ENCODE peak calls at places on chromosomes 7 and 10, in nine cellular contexts. G is suprapubic skin; M is IMR-90; C is thyroid gland; Q is pancreas; D is GM23248; X is effector memory CD4-positive, alpha-beta T cell; Z is neuronal stem cell; E is SK-N-SH. H is an unnamed sample.

GRCh38 chr10:101827919-101828600 is 9.8 kb upstream of the OGA start:
- DNase-seq in G (peak; percentile 70), C (no peak), D (no peak), Q (no peak), Z (no peak), M (no peak), X (no peak), E (no peak), H (no peak)

GRCh38 chr7:41886906-41887311 is 184.0 kb upstream of the INHBA start:
- DNase-seq in G (peak; percentile 88), E (no peak), Z (no peak), M (peak; percentile 98), C (no peak), Q (no peak), X (no peak), D (peak; percentile 98), H (no peak)

GRCh38 chr7:28956608-28957063 is 1.5 kb downstream of the TRIL start:
- DNase-seq in E (peak; percentile 95), Q (peak; percentile 79), M (peak; percentile 5), X (no peak), Z (peak; percentile 75), C (peak; percentile 85), G (peak; percentile 79), D (peak; percentile 60), H (no peak)

GRCh38 chr7:91193141-91193540 is 71.1 kb upstream of the FZD1 start:
- DNase-seq in D (peak; percentile 58), C (no peak), G (no peak), Q (no peak), X (no peak), E (no peak), Z (no peak), M (peak; percentile 54), H (no peak)

GRCh38 chr7:123864966-123865365 is 20.0 kb downstream of the HYAL4 start:
- DNase-seq in Q (no peak), Z (no peak), X (no peak), D (no peak), G (no peak), C (no peak), E (no peak), M (no peak), H (no peak)

GRCh38 chr10:18689498-18689897 is 30.3 kb downstream of the ARL5B start:
- DNase-seq in X (no peak), E (peak; percentile 43), Q (no peak), Z (peak; percentile 4), D (peak; percentile 65), M (peak; percentile 65), C (no peak), G (no peak), H (no peak)

GRCh38 chr7:14978687-14979086 is 76.1 kb upstream of the DGKB start:
- DNase-seq in G (no peak), Q (no peak), C (no peak), X (no peak), D (no peak), E (no peak), M (no peak), Z (no peak), H (no peak)

GRCh38 chr7:32507416-32507815 is 12.1 kb downstream of the AVL9 start:
- DNase-seq in Z (no peak), M (no peak), E (no peak), Q (no peak), G (no peak), C (no peak), D (peak; percentile 37), X (no peak), H (no peak)

GRCh38 chr10:38102889-38103288 is 8.8 kb downstream of the ZNF37A start:
- DNase-seq in Z (no peak), D (peak; percentile 16), E (no peak), G (no peak), Q (no peak), X (no peak), C (no peak), M (no peak), H (no peak)

GRCh38 chr7:108053250-108053649 is 50.3 kb upstream of the LAMB1 start:
- DNase-seq in Z (no peak), M (no peak), G (no peak), Q (no peak), D (no peak), C (no peak), X (no peak), E (no peak), H (no peak)

GRCh38 chr7:75695036-75695435 is 43.7 kb downstream of the HIP1 start:
- DNase-seq in E (no peak), X (no peak), Z (no peak), Q (no peak), C (no peak), G (no peak), M (no peak), D (no peak), H (no peak)

GRCh38 chr7:8065356-8065813 is 96.8 kb downstream of the GLCCI1 start:
- DNase-seq in X (no peak), Z (no peak), E (no peak), C (no peak), M (peak; percentile 88), Q (no peak), G (no peak), D (peak; percentile 80), H (no peak)

GRCh38 chr10:128885573-128886555 is 581.2 kb upstream of the MGMT start:
- DNase-seq in D (no peak), X (no peak), Q (no peak), G (peak; percentile 18), M (no peak), C (no peak), E (no peak), Z (no peak), H (no peak)

GRCh38 chr7:150954986-150955518 is 23.1 kb downstream of the KCNH2 start:
- DNase-seq in G (no peak), D (no peak), C (no peak), Q (no peak), M (no peak), X (no peak), Z (no peak), E (no peak), H (no peak)

GRCh38 chr7:118245267-118246040 is 20.9 kb downstream of the ANKRD7 start:
- DNase-seq in M (no peak), C (no peak), Z (no peak), Q (no peak), X (no peak), D (peak; percentile 0), G (no peak), E (peak; percentile 17), H (no peak)

GRCh38 chr10:132662186-132662920 is 123.6 kb downstream of the NKX6-2 start:
- DNase-seq in M (peak; percentile 12), E (no peak), D (no peak), Z (no peak), X (no peak), C (no peak), Q (no peak), G (no peak), H (no peak)

GRCh38 chr10:73910764-73911552 is at the start of gene PLAU:
- DNase-seq in D (peak; percentile 65), X (no peak), E (peak; percentile 86), Z (peak; percentile 58), M (peak; percentile 57), C (peak; percentile 27), G (no peak), Q (peak; percentile 32), H (peak; percentile 30)

GRCh38 chr10:31599626-31600504 is 280.8 kb downstream of the ZEB1 start:
- DNase-seq in G (no peak), Z (no peak), C (no peak), M (peak; percentile 15), Q (no peak), D (peak; percentile 31), X (no peak), E (no peak), H (no peak)

DNA sequence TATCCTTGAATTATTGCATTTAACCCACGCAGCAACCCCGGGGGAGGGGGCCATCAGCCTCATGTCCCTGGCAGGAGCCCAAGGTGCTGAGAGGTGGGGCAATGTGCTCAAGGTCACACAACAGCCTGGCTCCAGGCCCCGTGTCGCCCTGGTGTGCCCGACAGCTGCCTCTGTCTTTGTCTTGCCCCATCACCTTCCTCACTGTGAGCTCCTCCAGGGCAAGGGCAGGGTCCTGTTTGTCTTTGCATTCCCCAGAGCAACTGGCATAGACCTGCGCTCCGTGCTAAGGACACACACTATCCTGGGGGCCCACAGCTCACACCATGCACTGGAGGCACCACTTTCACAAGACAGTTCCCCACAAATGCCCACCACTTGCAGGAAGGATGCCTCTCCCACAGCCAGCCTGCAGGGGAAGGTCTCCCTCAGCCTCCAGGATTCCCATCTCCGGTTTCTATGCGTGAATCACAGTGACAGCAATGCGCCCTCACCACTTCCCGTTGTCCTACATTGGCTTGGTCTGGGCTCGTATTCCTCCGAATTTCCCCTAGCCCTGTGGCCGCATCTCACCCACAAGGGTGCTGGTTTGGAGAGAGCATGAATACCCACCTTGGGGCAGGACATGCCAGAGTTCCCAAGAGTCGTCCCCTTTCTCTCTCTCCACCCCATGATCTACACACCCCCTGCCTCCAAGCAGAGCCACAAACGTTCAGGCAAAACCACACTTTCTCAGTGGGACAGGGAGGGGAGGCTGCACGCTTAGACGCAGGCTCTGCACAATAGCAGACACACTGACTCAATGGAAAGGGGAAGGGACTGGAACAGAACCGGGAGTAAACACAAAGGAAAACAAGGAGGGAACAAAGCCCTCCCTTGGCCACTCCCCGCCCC is 10.3 kb downstream of the ITPRIP start:
- DNase-seq in D (peak; percentile 93), G (peak; percentile 80), Q (peak; percentile 51), X (no peak), M (peak; percentile 89), E (no peak), C (peak; percentile 46), Z (no peak), H (no peak)
- H3K27ac ChIP-seq in D (peak overlapping the region; percentile 100), G (peak overlapping the region; percentile 95), Q (peak overlapping the region; percentile 60), X (peak overlapping the region; percentile 75), M (peak overlapping the region; percentile 76), E (peak overlapping the region; percentile 96), C (peak overlapping the region; percentile 99), Z (no peak overlapping the region), H (peak overlapping the region; percentile 68)

GRCh38 chr10:97169911-97170693 is 15.7 kb downstream of the SLIT1 start:
- DNase-seq in G (no peak), X (no peak), C (peak; percentile 87), M (no peak), Z (no peak), D (no peak), E (no peak), Q (peak; percentile 78), H (no peak)
- H3K4me3 ChIP-seq in G (no peak overlapping the region), X (no peak overlapping the region), C (no peak overlapping the region), M (no peak overlapping the region), Z (no peak overlapping the region), D (no peak overlapping the region), E (no peak overlapping the region), Q (no peak overlapping the region), H (no peak overlapping the region)

GRCh38 chr7:158935062-158935461 is 78.7 kb downstream of the DYNC2I1 start:
- DNase-seq in C (no peak), X (no peak), D (no peak), Q (no peak), Z (no peak), M (no peak), G (no peak), E (no peak), H (no peak)
- H3K9me3 ChIP-seq in C (no peaks in the 10 kb centered on the region), X (no peaks in the 10 kb centered on the region), D (no peaks in the 10 kb centered on the region), Q (no peaks in the 10 kb centered on the region), Z (peaks cover 49% of the 10 kb centered on the region), M (peaks cover 3% of the 10 kb centered on the region), G (peaks cover 4% of the 10 kb centered on the region), E (no peaks in the 10 kb centered on the region), H (no peaks in the 10 kb centered on the region)

DNA sequence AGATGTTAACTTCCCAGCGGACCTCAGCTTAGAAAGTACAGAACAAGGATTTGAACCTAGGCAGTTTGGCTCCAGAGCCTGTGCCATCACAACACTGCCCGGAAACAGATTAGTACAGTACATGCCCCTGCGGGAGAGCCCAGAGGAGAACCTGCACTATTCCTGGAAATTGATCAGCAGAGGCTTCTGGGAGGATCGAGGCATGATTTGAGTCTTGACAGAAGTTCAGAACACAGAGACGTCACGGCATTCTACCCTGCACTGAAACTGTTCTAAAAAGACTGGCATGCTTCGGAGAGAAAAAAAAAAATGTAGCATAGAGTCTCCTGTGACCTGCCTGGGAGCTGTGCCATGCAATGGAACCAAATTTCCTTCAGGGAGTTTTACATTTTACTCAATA is 9.2 kb upstream of the IL6 start:
- DNase-seq in X (no peak), Q (no peak), D (no peak), E (no peak), M (no peak), C (no peak), Z (no peak), G (no peak), H (no peak)
- H3K27ac ChIP-seq in X (no peak overlapping the region), Q (no peak overlapping the region), D (peak overlapping the region; percentile 86), E (peak overlapping the region; percentile 87), M (peak overlapping the region; percentile 88), C (no peak overlapping the region), Z (no peak overlapping the region), G (peak overlapping the region; percentile 39), H (no peak overlapping the region)